ENCODE peak calls at places on chromosomes 5 and 9, in seven cellular contexts. Z is CD8-positive, alpha-beta memory T cell; Q is aorta; H is cardiac muscle cell; G is H7; E is PC-3; U is SJSA1. P is an unnamed sample. For H3K36me3, the result is how much of the 10 kb centered on the place peaks cover.

GRCh38 chr5:132056610-132057497 is 3.6 kb upstream of the IL3 start:
- DNase-seq in Z (no peak), Q (peak), H (no peak), G (peak), E (no peak), U (no peak), P (no peak)

GRCh38 chr9:9003184-9003583 is 1203.6 kb upstream of the DMAC1 start:
- DNase-seq in Z (no peak), Q (no peak), H (peak), G (peak), E (no peak), U (no peak), P (peak)

GRCh38 chr5:29114331-29114768 is 2076.0 kb upstream of the CDH9 start:
- DNase-seq in Z (no peak), Q (no peak), H (no peak), G (no peak), E (peak), U (no peak), P (no peak)

GRCh38 chr5:148928141-148928540 is 101.7 kb downstream of the ADRB2 start:
- DNase-seq in Z (no peak), Q (no peak), H (no peak), G (no peak), E (peak), U (peak), P (peak)

GRCh38 chr5:32232441-32233219 is 58.5 kb upstream of the GOLPH3 start:
- DNase-seq in Z (peak), Q (peak), H (peak), G (peak), E (peak), U (peak), P (peak)

GRCh38 chr5:154136141-154136540 is 54.4 kb upstream of the GALNT10 start:
- DNase-seq in Z (no peak), Q (no peak), H (no peak), G (no peak), E (peak), U (no peak), P (no peak)

GRCh38 chr9:16869961-16870605 is 387 bp downstream of the BNC2 start:
- DNase-seq in Z (no peak), Q (no peak), H (peak), G (peak), E (peak), U (peak), P (no peak)

GRCh38 chr5:137561572-137561971 is 62.4 kb upstream of the SPOCK1 start:
- DNase-seq in Z (no peak), Q (no peak), H (no peak), G (no peak), E (peak), U (no peak), P (peak)

GRCh38 chr9:31908891-31909480 is 475.5 kb upstream of the ACO1 start:
- DNase-seq in Z (no peak), Q (no peak), H (no peak), G (no peak), E (peak), U (no peak), P (peak)

GRCh38 chr5:170451764-170452365 is 52.0 kb upstream of the KCNIP1 start:
- DNase-seq in Z (no peak), Q (no peak), H (no peak), G (no peak), E (peak), U (no peak), P (peak)

GRCh38 chr5:36786613-36787012 is 90.0 kb upstream of the NIPBL start:
- DNase-seq in Z (no peak), Q (no peak), H (no peak), G (no peak), E (no peak), U (no peak), P (no peak)

GRCh38 chr5:65611524-65611923 is 12.6 kb downstream of the TRIM23 start:
- DNase-seq in Z (no peak), Q (no peak), H (no peak), G (no peak), E (peak), U (no peak), P (peak)

GRCh38 chr9:93126825-93127368 is 7.2 kb downstream of the NINJ1 start:
- DNase-seq in Z (no peak), Q (peak), H (peak), G (peak), E (no peak), U (no peak), P (peak)
- H3K4me3 ChIP-seq in Z (no peak), Q (no peak), H (no peak), G (no peak), E (no peak), U (no peak), P (no peak)

GRCh38 chr9:136395345-136396218 is 4.4 kb downstream of the SNAPC4 start:
- DNase-seq in Z (no peak), Q (no peak), H (no peak), G (no peak), E (no peak), U (no peak), P (no peak)

GRCh38 chr9:136391737-136392537 is 8.0 kb downstream of the SNAPC4 start:
- DNase-seq in Z (no peak), Q (no peak), H (no peak), G (no peak), E (no peak), U (no peak), P (no peak)

GRCh38 chr9:136394312-136395305 is 5.4 kb downstream of the SNAPC4 start:
- DNase-seq in Z (no peak), Q (no peak), H (no peak), G (no peak), E (no peak), U (no peak), P (no peak)

GRCh38 chr9:136393531-136393930 is 6.4 kb downstream of the SNAPC4 start:
- DNase-seq in Z (no peak), Q (no peak), H (no peak), G (no peak), E (no peak), U (no peak), P (no peak)

DNA sequence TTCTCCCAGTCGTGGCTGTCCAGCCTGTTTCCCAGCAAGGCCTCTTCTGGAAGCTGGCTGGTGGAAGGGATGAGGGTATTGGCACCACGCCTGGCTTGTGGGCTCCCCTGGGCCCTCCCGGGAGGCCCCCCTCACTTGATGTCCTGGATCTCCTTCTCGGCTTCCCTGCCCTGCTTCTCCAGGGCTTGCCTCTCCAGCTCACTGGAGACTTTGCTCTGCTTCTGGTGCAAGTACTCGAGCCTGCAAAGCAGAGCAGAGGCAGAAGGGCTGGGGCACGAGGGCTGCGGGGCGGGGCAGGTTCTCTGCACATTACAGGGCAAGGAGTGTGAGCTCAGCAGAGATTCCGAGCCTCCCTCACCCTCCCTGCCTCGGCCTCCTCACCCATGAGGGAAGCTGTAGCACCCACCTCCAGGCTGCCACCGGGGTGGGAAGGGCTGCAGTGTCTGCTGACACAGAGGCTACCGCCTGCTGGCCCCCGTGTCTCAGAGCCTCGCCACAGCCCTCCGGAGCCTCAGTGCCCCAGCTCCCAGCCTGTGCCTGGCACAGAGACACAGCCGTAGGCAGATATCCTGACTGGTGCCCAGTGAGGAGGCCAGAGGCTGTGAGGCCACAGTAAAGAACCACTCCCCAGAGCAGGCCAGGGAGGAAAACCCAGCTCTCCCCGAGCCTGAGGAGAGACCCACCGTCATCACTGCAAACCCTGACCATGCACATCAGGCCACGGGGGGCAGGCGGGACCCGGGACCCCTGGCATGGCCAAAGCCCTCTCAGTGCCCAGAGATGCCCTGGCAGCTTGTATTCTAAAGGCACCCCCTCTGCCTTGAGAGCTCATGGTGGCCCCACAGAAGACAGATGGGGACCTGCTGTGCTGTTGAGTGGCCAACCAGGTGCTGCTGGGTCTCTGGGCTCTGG is 7.2 kb downstream of the SNAPC4 start:
- DNase-seq in Z (no peak), Q (no peak), H (no peak), G (no peak), E (no peak), U (no peak), P (no peak)
- H3K36me3 ChIP-seq in Z (under half), Q (under half), H (under half), G (half or more), E (under half), U (half or more), P (half or more)

DNA sequence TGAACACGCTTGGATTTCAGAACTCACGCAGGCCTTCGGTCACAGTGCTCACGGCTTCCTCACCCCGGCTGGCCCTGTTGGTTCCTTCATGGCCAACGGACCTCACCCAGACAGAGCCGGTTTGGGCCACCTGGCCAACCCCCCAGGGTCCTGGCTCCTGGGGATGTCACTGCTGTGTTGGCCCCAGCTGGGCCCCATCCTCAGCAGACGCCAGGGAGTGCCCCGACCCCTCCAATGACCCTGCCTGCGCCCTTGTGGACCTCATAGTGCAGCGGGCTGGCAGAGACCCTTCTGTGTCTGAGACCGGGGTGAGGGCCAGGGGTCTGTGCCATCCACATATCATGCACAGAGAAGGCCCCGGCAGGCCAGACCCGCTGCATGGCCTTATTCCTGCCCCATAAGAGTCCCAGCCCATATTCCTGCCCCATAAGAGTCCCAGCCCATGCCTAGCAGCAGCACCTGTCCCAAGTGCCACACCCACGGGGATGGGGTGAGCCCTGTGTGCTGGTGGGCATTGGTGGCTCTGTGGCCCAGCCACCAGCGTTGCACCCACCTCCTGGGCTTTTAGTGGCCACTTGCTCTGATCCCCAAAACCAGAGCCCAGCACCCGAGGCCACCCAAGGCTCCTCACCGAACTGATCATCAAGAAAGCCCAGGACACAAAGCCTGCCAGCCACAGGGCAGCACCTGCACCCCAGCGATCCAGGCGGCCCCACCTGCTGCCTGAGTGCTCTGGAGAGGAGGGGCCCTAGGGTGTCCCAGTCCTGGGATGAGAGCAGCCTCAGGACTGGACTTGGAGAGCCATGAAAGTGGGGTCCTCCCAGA is 1.3 kb upstream of the LPCAT1 start:
- DNase-seq in Z (no peak), Q (peak), H (no peak), G (peak), E (no peak), U (no peak), P (no peak)
- H3K4me3 ChIP-seq in Z (peak), Q (no peak), H (no peak), G (peak), E (no peak), U (peak), P (no peak)

GRCh38 chr5:2582106-2582505 is 169.4 kb downstream of the IRX2 start:
- DNase-seq in Z (no peak), Q (no peak), H (no peak), G (no peak), E (no peak), U (no peak), P (no peak)
- H3K36me3 ChIP-seq in Z (under half), Q (under half), H (under half), G (under half), E (under half), U (under half), P (under half)

GRCh38 chr9:79581794-79582193 is 10.0 kb downstream of the TLE4 start:
- DNase-seq in Z (peak), Q (no peak), H (no peak), G (no peak), E (peak), U (peak), P (peak)
- H3K4me3 ChIP-seq in Z (peak), Q (no peak), H (no peak), G (no peak), E (no peak), U (no peak), P (no peak)

DNA sequence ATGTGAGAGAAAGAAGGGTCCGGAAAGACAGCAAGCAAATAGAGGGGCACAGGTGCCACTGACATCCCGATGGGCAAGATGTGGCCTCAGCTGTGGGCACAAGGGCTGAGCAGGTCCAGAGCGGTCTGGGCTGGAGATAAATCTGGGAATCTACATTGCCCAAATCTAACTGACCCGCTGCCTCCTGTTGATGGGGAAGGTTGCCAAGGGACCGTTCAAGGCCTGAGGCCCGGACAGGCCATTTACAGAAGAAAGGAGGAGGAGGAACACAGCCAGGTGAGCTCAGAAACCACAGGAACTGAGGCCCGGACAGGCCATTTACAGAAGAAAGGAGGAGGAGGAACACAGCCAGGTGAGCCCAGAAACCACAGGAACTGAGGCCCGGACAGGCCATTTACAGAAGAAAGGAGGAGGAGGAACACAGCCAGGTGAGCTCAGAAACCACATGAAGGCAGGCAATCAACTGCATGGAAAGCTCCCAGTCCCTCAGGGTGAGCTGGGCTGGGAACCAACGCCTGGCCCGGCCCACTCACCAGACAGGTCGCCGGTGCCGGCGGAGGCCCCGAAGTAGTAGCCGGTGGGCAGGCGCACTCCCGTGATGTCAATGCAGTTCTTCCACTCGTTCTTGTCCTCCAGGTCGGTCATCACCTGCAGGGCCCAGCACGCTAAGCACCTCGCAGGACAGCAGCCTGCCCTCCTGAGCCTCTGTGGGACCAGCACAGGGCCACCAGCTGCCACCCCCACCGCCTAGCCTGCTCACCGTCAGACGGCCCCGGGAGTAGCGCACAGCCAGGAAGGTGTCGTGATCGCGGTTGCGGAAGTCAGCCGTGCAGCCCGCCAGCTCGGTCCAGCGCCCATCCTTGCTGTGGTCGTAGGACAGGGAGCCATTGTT is 14.6 kb downstream of the LMAN2 start:
- DNase-seq in Z (no peak), Q (no peak), H (no peak), G (no peak), E (no peak), U (no peak), P (no peak)
- H3K36me3 ChIP-seq in Z (half or more), Q (under half), H (under half), G (under half), E (under half), U (half or more), P (under half)

GRCh38 chr5:140220698-140221064 is 45.7 kb downstream of the CYSTM1 start:
- DNase-seq in Z (no peak), Q (no peak), H (no peak), G (no peak), E (no peak), U (no peak), P (peak)

GRCh38 chr5:140221697-140222223 is 46.8 kb downstream of the CYSTM1 start:
- DNase-seq in Z (no peak), Q (no peak), H (no peak), G (no peak), E (peak), U (peak), P (peak)

GRCh38 chr5:140220032-140220697 is 45.2 kb downstream of the CYSTM1 start:
- DNase-seq in Z (no peak), Q (no peak), H (no peak), G (no peak), E (peak), U (peak), P (peak)

GRCh38 chr5:140217299-140218026 is 42.5 kb downstream of the CYSTM1 start:
- DNase-seq in Z (no peak), Q (no peak), H (no peak), G (no peak), E (no peak), U (no peak), P (no peak)

GRCh38 chr5:140219068-140219971 is 44.3 kb downstream of the CYSTM1 start:
- DNase-seq in Z (no peak), Q (no peak), H (no peak), G (no peak), E (no peak), U (no peak), P (no peak)
- H3K4me3 ChIP-seq in Z (no peak), Q (no peak), H (no peak), G (no peak), E (no peak), U (no peak), P (no peak)

P was measured in bronchial epithelial cell.